ENCODE peak calls at places on chromosomes 5 and 9, in six cellular contexts. F, B, D, Z, M and C are unnamed samples.

GRCh38 chr9:129840024-129840423 is 4.8 kb downstream of the USP20 start:
- DNase-seq in M (no peak), F (no peak), D (no peak), B (no peak), Z (no peak), C (no peak)

GRCh38 chr5:157059891-157060290 is 975 bp upstream of the HAVCR1 start:
- DNase-seq in B (peak), Z (no peak), D (no peak), M (no peak), F (no peak), C (peak)

GRCh38 chr9:77224750-77225312 is 47.5 kb downstream of the VPS13A start:
- DNase-seq in Z (no peak), M (no peak), F (no peak), B (no peak), D (no peak), C (no peak)

GRCh38 chr5:161625673-161626072 is 59.8 kb upstream of the GABRA6 start:
- DNase-seq in B (no peak), Z (no peak), F (no peak), D (no peak), M (no peak), C (no peak)

GRCh38 chr9:5389109-5389732 is 48.5 kb downstream of the PLGRKT start:
- DNase-seq in M (no peak), Z (no peak), F (no peak), B (no peak), D (no peak), C (no peak)

GRCh38 chr9:93087971-93088655 is 7.9 kb upstream of the CARD19 start:
- DNase-seq in B (no peak), Z (peak), F (no peak), M (no peak), D (no peak), C (no peak)

GRCh38 chr9:129964901-129965734 is 77.9 kb downstream of the FNBP1 start:
- DNase-seq in D (no peak), B (no peak), F (no peak), M (no peak), Z (no peak), C (no peak)

GRCh38 chr5:161273410-161273809 is 273.1 kb downstream of the GABRB2 start:
- DNase-seq in F (no peak), D (no peak), B (no peak), M (no peak), Z (no peak), C (no peak)

GRCh38 chr5:73673161-73673591 is 47.2 kb downstream of the ARHGEF28 start:
- DNase-seq in D (no peak), F (no peak), Z (no peak), M (no peak), B (no peak), C (no peak)

GRCh38 chr9:128105538-128106175 is 21.9 kb downstream of the PTGES2 start:
- DNase-seq in F (no peak), B (no peak), D (no peak), Z (no peak), M (no peak), C (no peak)

GRCh38 chr5:72388652-72389051 is 68.5 kb downstream of the PTCD2 start:
- DNase-seq in F (no peak), Z (no peak), B (no peak), D (no peak), M (no peak), C (no peak)

GRCh38 chr5:66958984-66959641 is 237.5 kb downstream of the CD180 start:
- DNase-seq in M (no peak), B (no peak), D (no peak), Z (no peak), F (no peak), C (peak)

GRCh38 chr5:151224372-151224771 is 480 bp upstream of the CCDC69 start:
- DNase-seq in F (no peak), D (no peak), Z (no peak), B (no peak), M (no peak), C (peak)

GRCh38 chr5:171701138-171701537 is 84.5 kb upstream of the SMIM23 start:
- DNase-seq in Z (no peak), F (no peak), B (no peak), M (no peak), D (no peak), C (no peak)

GRCh38 chr9:15246688-15247087 is 60.3 kb downstream of the TTC39B start:
- DNase-seq in M (no peak), B (peak), Z (no peak), F (no peak), D (no peak), C (no peak)

GRCh38 chr5:3593771-3594513 is 1.7 kb upstream of the IRX1 start:
- DNase-seq in Z (no peak), D (no peak), F (no peak), B (no peak), M (no peak), C (no peak)

GRCh38 chr5:33233013-33233463 is 207.7 kb upstream of the TARS1 start:
- DNase-seq in Z (no peak), D (no peak), F (no peak), B (no peak), M (no peak), C (no peak)

GRCh38 chr9:35842020-35842745 is 13.2 kb downstream of the TMEM8B start:
- DNase-seq in F (no peak), B (no peak), Z (no peak), M (no peak), D (no peak), C (no peak)

GRCh38 chr9:128122809-128123175 is 4.7 kb downstream of the PTGES2 start:
- DNase-seq in B (no peak), D (no peak), Z (peak), F (no peak), M (no peak), C (no peak)